ENCODE peak calls at places on chromosomes 6 and 20, in ten cellular contexts. Z, Q, N, B, I, H, U, D, F and O are unnamed samples.

GRCh38 chr6:14207493-14207892 is 89.9 kb downstream of the CD83 start:
- DNase-seq in U (no peak), F (no peak), H (no peak), Q (no peak), B (no peak), D (no peak), I (no peak), N (no peak), Z (no peak), O (no peak)

GRCh38 chr20:29430531-29430930 is 1826.9 kb upstream of the DEFB115 start:
- DNase-seq in Z (no peak), B (no peak), I (no peak), F (no peak), D (no peak), H (no peak), Q (no peak), N (no peak), U (no peak), O (no peak)

GRCh38 chr6:84763397-84764331 is 734 bp downstream of the TBX18 start:
- DNase-seq in I (peak; percentile 65), Z (no peak), F (no peak), Q (peak; percentile 97), H (no peak), N (no peak), B (no peak), U (peak; percentile 88), D (no peak), O (peak; percentile 23)

GRCh38 chr20:58223358-58223941 is 5.0 kb downstream of the ANKRD60 start:
- DNase-seq in B (no peak), F (peak; percentile 82), I (no peak), N (no peak), U (no peak), Q (no peak), Z (no peak), H (no peak), D (no peak), O (no peak)

GRCh38 chr6:128641701-128642100 is 121.3 kb upstream of the PTPRK start:
- DNase-seq in F (no peak), B (no peak), N (no peak), D (no peak), H (no peak), U (peak; percentile 75), I (no peak), Q (peak; percentile 22), Z (no peak), O (no peak)

GRCh38 chr6:52475307-52475706 is 55.2 kb downstream of the EFHC1 start:
- DNase-seq in B (no peak), U (peak; percentile 46), Q (peak; percentile 46), N (no peak), F (no peak), H (no peak), D (no peak), Z (no peak), I (no peak), O (no peak)

GRCh38 chr6:83985308-83985713 is 48.3 kb upstream of the MRAP2 start:
- DNase-seq in Z (no peak), B (no peak), U (no peak), H (no peak), F (no peak), N (no peak), Q (no peak), D (no peak), I (no peak), O (no peak)

GRCh38 chr6:44739163-44739562 is 351.7 kb downstream of the CDC5L start:
- DNase-seq in Q (no peak), B (no peak), N (no peak), I (no peak), Z (no peak), H (no peak), U (no peak), D (no peak), F (no peak), O (no peak)

GRCh38 chr6:90008908-90009501 is 114.7 kb downstream of the GJA10 start:
- DNase-seq in Q (peak; percentile 57), H (no peak), Z (no peak), B (peak; percentile 11), U (peak; percentile 7), F (peak; percentile 70), N (no peak), I (no peak), D (no peak), O (peak; percentile 82)

GRCh38 chr6:108778421-108779186 is 69.6 kb upstream of the ARMC2 start:
- DNase-seq in Q (no peak), B (no peak), D (no peak), H (no peak), Z (no peak), I (no peak), N (no peak), F (no peak), U (no peak), O (no peak)

GRCh38 chr20:896626-897025 is 19.5 kb downstream of the ANGPT4 start:
- DNase-seq in Z (no peak), D (no peak), B (no peak), N (no peak), F (no peak), U (peak; percentile 20), H (no peak), Q (no peak), I (no peak), O (no peak)

GRCh38 chr20:16158976-16159286 is 414.3 kb downstream of the KIF16B start:
- DNase-seq in U (no peak), I (no peak), F (no peak), D (no peak), B (no peak), N (no peak), Z (no peak), H (no peak), Q (no peak), O (no peak)